ENCODE peak calls at places on chromosomes 11 and 22, in six cellular contexts. One of them, this sample, is unnamed.

GRCh38 chr11:59173080-59173963 is 1.4 kb downstream of the DTX4 start:
- DNase-seq in stimulated activated CD4-positive, alpha-beta T cell treated with anti-CD3 and anti-CD28 coated beads, Interleukin-12 subunit alpha, Interleukin-12 subunit beta, amount 100 ng/mL, for 4 hours: no peak
- DNase-seq in stimulated activated effector memory CD8-positive, alpha-beta T cell treated with anti-CD3 and anti-CD28 coated beads, Interleukin-12 subunit alpha, Interleukin-12 subunit beta, amount 100 ng/mL, for 72 hours: no peak
- DNase-seq in iPS-NIHi11: peak; percentile 18
- DNase-seq in iPS DF 6.9: no peak
- DNase-seq in nucleus accumbens: peak; percentile 45
- DNase-seq in this sample: no peak

GRCh38 chr11:120771551-120772060 is 252.3 kb upstream of the TBCEL start:
- DNase-seq in stimulated activated CD4-positive, alpha-beta T cell treated with anti-CD3 and anti-CD28 coated beads, Interleukin-12 subunit alpha, Interleukin-12 subunit beta, amount 100 ng/mL, for 4 hours: no peak
- DNase-seq in stimulated activated effector memory CD8-positive, alpha-beta T cell treated with anti-CD3 and anti-CD28 coated beads, Interleukin-12 subunit alpha, Interleukin-12 subunit beta, amount 100 ng/mL, for 72 hours: no peak
- DNase-seq in iPS DF 6.9: peak; percentile 31
- DNase-seq in nucleus accumbens: no peak
- DNase-seq in iPS-NIHi11: no peak
- DNase-seq in this sample: no peak

GRCh38 chr11:81644239-81644840 is 1089.3 kb downstream of the FAM181B start:
- DNase-seq in nucleus accumbens: peak; percentile 2
- DNase-seq in stimulated activated CD4-positive, alpha-beta T cell treated with anti-CD3 and anti-CD28 coated beads, Interleukin-12 subunit alpha, Interleukin-12 subunit beta, amount 100 ng/mL, for 4 hours: no peak
- DNase-seq in iPS-NIHi11: peak; percentile 44
- DNase-seq in stimulated activated effector memory CD8-positive, alpha-beta T cell treated with anti-CD3 and anti-CD28 coated beads, Interleukin-12 subunit alpha, Interleukin-12 subunit beta, amount 100 ng/mL, for 72 hours: no peak
- DNase-seq in iPS DF 6.9: no peak
- DNase-seq in this sample: no peak

GRCh38 chr11:487571-488021 is 19.4 kb downstream of the RNH1 start:
- DNase-seq in iPS-NIHi11: peak; percentile 20
- DNase-seq in stimulated activated CD4-positive, alpha-beta T cell treated with anti-CD3 and anti-CD28 coated beads, Interleukin-12 subunit alpha, Interleukin-12 subunit beta, amount 100 ng/mL, for 4 hours: no peak
- DNase-seq in nucleus accumbens: no peak
- DNase-seq in iPS DF 6.9: no peak
- DNase-seq in stimulated activated effector memory CD8-positive, alpha-beta T cell treated with anti-CD3 and anti-CD28 coated beads, Interleukin-12 subunit alpha, Interleukin-12 subunit beta, amount 100 ng/mL, for 72 hours: no peak
- DNase-seq in this sample: no peak

GRCh38 chr11:96008161-96008560 is 84.3 kb upstream of the MTMR2 start:
- DNase-seq in stimulated activated effector memory CD8-positive, alpha-beta T cell treated with anti-CD3 and anti-CD28 coated beads, Interleukin-12 subunit alpha, Interleukin-12 subunit beta, amount 100 ng/mL, for 72 hours: no peak
- DNase-seq in iPS-NIHi11: no peak
- DNase-seq in iPS DF 6.9: no peak
- DNase-seq in nucleus accumbens: no peak
- DNase-seq in stimulated activated CD4-positive, alpha-beta T cell treated with anti-CD3 and anti-CD28 coated beads, Interleukin-12 subunit alpha, Interleukin-12 subunit beta, amount 100 ng/mL, for 4 hours: no peak
- DNase-seq in this sample: no peak

GRCh38 chr11:130344846-130345245 is 30.1 kb upstream of the ZBTB44 start:
- DNase-seq in iPS DF 6.9: no peak
- DNase-seq in iPS-NIHi11: no peak
- DNase-seq in nucleus accumbens: no peak
- DNase-seq in stimulated activated CD4-positive, alpha-beta T cell treated with anti-CD3 and anti-CD28 coated beads, Interleukin-12 subunit alpha, Interleukin-12 subunit beta, amount 100 ng/mL, for 4 hours: no peak
- DNase-seq in stimulated activated effector memory CD8-positive, alpha-beta T cell treated with anti-CD3 and anti-CD28 coated beads, Interleukin-12 subunit alpha, Interleukin-12 subunit beta, amount 100 ng/mL, for 72 hours: no peak
- DNase-seq in this sample: no peak

GRCh38 chr11:59891781-59892181 is 13.2 kb downstream of the OOSP3 start:
- DNase-seq in stimulated activated effector memory CD8-positive, alpha-beta T cell treated with anti-CD3 and anti-CD28 coated beads, Interleukin-12 subunit alpha, Interleukin-12 subunit beta, amount 100 ng/mL, for 72 hours: no peak
- DNase-seq in nucleus accumbens: no peak
- DNase-seq in iPS DF 6.9: no peak
- DNase-seq in iPS-NIHi11: peak; percentile 47
- DNase-seq in stimulated activated CD4-positive, alpha-beta T cell treated with anti-CD3 and anti-CD28 coated beads, Interleukin-12 subunit alpha, Interleukin-12 subunit beta, amount 100 ng/mL, for 4 hours: no peak
- DNase-seq in this sample: no peak

GRCh38 chr11:57622263-57622662 is 24.8 kb downstream of the SERPING1 start:
- DNase-seq in iPS-NIHi11: no peak
- DNase-seq in nucleus accumbens: no peak
- DNase-seq in iPS DF 6.9: no peak
- DNase-seq in stimulated activated effector memory CD8-positive, alpha-beta T cell treated with anti-CD3 and anti-CD28 coated beads, Interleukin-12 subunit alpha, Interleukin-12 subunit beta, amount 100 ng/mL, for 72 hours: no peak
- DNase-seq in stimulated activated CD4-positive, alpha-beta T cell treated with anti-CD3 and anti-CD28 coated beads, Interleukin-12 subunit alpha, Interleukin-12 subunit beta, amount 100 ng/mL, for 4 hours: no peak
- DNase-seq in this sample: no peak

GRCh38 chr22:29143848-29144785 is 61.6 kb upstream of the EMID1 start:
- DNase-seq in nucleus accumbens: no peak
- DNase-seq in stimulated activated effector memory CD8-positive, alpha-beta T cell treated with anti-CD3 and anti-CD28 coated beads, Interleukin-12 subunit alpha, Interleukin-12 subunit beta, amount 100 ng/mL, for 72 hours: no peak
- DNase-seq in iPS DF 6.9: no peak
- DNase-seq in iPS-NIHi11: no peak
- DNase-seq in stimulated activated CD4-positive, alpha-beta T cell treated with anti-CD3 and anti-CD28 coated beads, Interleukin-12 subunit alpha, Interleukin-12 subunit beta, amount 100 ng/mL, for 4 hours: no peak
- DNase-seq in this sample: no peak

GRCh38 chr11:75260396-75260795 is 19.8 kb downstream of the TPBGL start:
- DNase-seq in stimulated activated CD4-positive, alpha-beta T cell treated with anti-CD3 and anti-CD28 coated beads, Interleukin-12 subunit alpha, Interleukin-12 subunit beta, amount 100 ng/mL, for 4 hours: no peak
- DNase-seq in iPS DF 6.9: no peak
- DNase-seq in nucleus accumbens: no peak
- DNase-seq in iPS-NIHi11: no peak
- DNase-seq in stimulated activated effector memory CD8-positive, alpha-beta T cell treated with anti-CD3 and anti-CD28 coated beads, Interleukin-12 subunit alpha, Interleukin-12 subunit beta, amount 100 ng/mL, for 72 hours: no peak
- DNase-seq in this sample: no peak

GRCh38 chr22:31344369-31345330 is 1.5 kb downstream of the PATZ1 start:
- DNase-seq in iPS DF 6.9: no peak
- DNase-seq in nucleus accumbens: no peak
- DNase-seq in stimulated activated effector memory CD8-positive, alpha-beta T cell treated with anti-CD3 and anti-CD28 coated beads, Interleukin-12 subunit alpha, Interleukin-12 subunit beta, amount 100 ng/mL, for 72 hours: peak; percentile 70
- DNase-seq in iPS-NIHi11: no peak
- DNase-seq in stimulated activated CD4-positive, alpha-beta T cell treated with anti-CD3 and anti-CD28 coated beads, Interleukin-12 subunit alpha, Interleukin-12 subunit beta, amount 100 ng/mL, for 4 hours: peak; percentile 23
- DNase-seq in this sample: peak; percentile 65

This sample was measured in memory B cell.